ENCODE peak calls at places on chromosomes 5 and 9, in four cellular contexts. Z, H, J and Q are unnamed samples.

GRCh38 chr5:74313896-74314295 is 326.6 kb downstream of the ENC1 start:
- DNase-seq in J (no peak), Z (no peak), H (no peak), Q (no peak)

GRCh38 chr5:1750469-1750868 is 49.2 kb downstream of the MRPL36 start:
- DNase-seq in J (no peak), H (no peak), Z (no peak), Q (no peak)

GRCh38 chr5:19917588-19917987 is 70.4 kb downstream of the CDH18 start:
- DNase-seq in H (no peak), Z (no peak), J (no peak), Q (no peak)

GRCh38 chr5:142871880-142872200 is 101.7 kb downstream of the ARHGAP26 start:
- DNase-seq in Z (no peak), J (no peak), H (no peak), Q (no peak)

GRCh38 chr5:133489632-133490031 is 122.7 kb downstream of the FSTL4 start:
- DNase-seq in H (no peak), J (peak; percentile 33), Z (peak; percentile 17), Q (no peak)

GRCh38 chr9:37784291-37784639 is 599 bp downstream of the EXOSC3 start:
- DNase-seq in J (peak; percentile 5), H (no peak), Z (no peak), Q (no peak)

GRCh38 chr5:133247145-133247709 is 195.4 kb downstream of the HSPA4 start:
- DNase-seq in H (no peak), J (no peak), Z (peak; percentile 37), Q (no peak)

GRCh38 chr5:180648658-180649296 is 623 bp downstream of the FLT4 start:
- DNase-seq in Z (no peak), J (no peak), H (peak; percentile 18), Q (peak; percentile 26)

GRCh38 chr9:70405808-70406445 is 8.5 kb downstream of the KLF9 start:
- DNase-seq in J (no peak), Z (no peak), H (no peak), Q (no peak)

GRCh38 chr9:81546498-81546897 is 142.8 kb downstream of the TLE1 start:
- DNase-seq in J (no peak), Z (peak; percentile 11), H (no peak), Q (no peak)

GRCh38 chr5:160520609-160521391 is 99.1 kb downstream of the PTTG1 start:
- DNase-seq in H (no peak), J (no peak), Z (no peak), Q (no peak)

GRCh38 chr9:87379300-87379699 is 118.4 kb upstream of the DAPK1 start:
- DNase-seq in Z (no peak), J (no peak), H (no peak), Q (no peak)

GRCh38 chr5:149319174-149319573 is 26.1 kb upstream of the GRPEL2 start:
- DNase-seq in J (no peak), Z (no peak), H (no peak), Q (no peak)

GRCh38 chr9:128677787-128678186 is 11.2 kb upstream of the SET start:
- DNase-seq in Z (no peak), H (no peak), J (no peak), Q (no peak)

GRCh38 chr5:35963381-35963843 is 25.0 kb upstream of the CAPSL start:
- DNase-seq in J (peak; percentile 34), Z (peak; percentile 50), H (no peak), Q (peak; percentile 66)

GRCh38 chr5:82011761-82012160 is 39.9 kb downstream of the ATG10 start:
- DNase-seq in J (no peak), H (no peak), Z (no peak), Q (no peak)

GRCh38 chr5:159430361-159431018 is 100.2 kb upstream of the IL12B start:
- DNase-seq in J (no peak), H (no peak), Z (no peak), Q (no peak)

GRCh38 chr9:10251490-10251889 is 361.3 kb downstream of the PTPRD start:
- DNase-seq in H (no peak), J (no peak), Z (no peak), Q (no peak)

GRCh38 chr5:176887252-176887849 is 11.8 kb downstream of the HK3 start:
- DNase-seq in Z (no peak), H (no peak), J (no peak), Q (no peak)

GRCh38 chr5:150295172-150295611 is 5.6 kb upstream of the CAMK2A start:
- DNase-seq in Z (no peak), H (no peak), J (no peak), Q (no peak)

GRCh38 chr5:1374680-1375055 is 29.8 kb upstream of the CLPTM1L start:
- DNase-seq in Z (no peak), J (no peak), H (no peak), Q (no peak)

GRCh38 chr5:88833371-88834107 is 49.4 kb downstream of the MEF2C start:
- DNase-seq in Z (no peak), J (no peak), H (peak; percentile 18), Q (no peak)

GRCh38 chr5:156359452-156359851 is 32.5 kb downstream of the SGCD start:
- DNase-seq in J (no peak), Z (no peak), H (no peak), Q (no peak)

GRCh38 chr9:93058357-93059096 is at the start of gene SUSD3:
- DNase-seq in H (peak; percentile 56), J (peak; percentile 51), Z (no peak), Q (peak; percentile 64)